ENCODE peak calls at places on chromosomes 1 and 21, in eight cellular contexts. One of them, this sample, is unnamed. For H3K4me1, the result is how much of the 10 kb centered on the place peaks cover.

GRCh38 chr1:156665539-156665938 is 11.7 kb downstream of the NES start:
- DNase-seq in psoas muscle: no peak
- DNase-seq in pancreas: no peak
- DNase-seq in ovary: no peak
- DNase-seq in esophagus squamous epithelium: no peak
- DNase-seq in hepatocyte: no peak
- DNase-seq in upper lobe of left lung: no peak
- DNase-seq in cardiac muscle cell: no peak
- DNase-seq in this sample: no peak

GRCh38 chr1:52191395-52191965 is 49.6 kb downstream of the ZFYVE9 start:
- DNase-seq in cardiac muscle cell: peak
- DNase-seq in ovary: no peak
- DNase-seq in pancreas: no peak
- DNase-seq in upper lobe of left lung: no peak
- DNase-seq in psoas muscle: no peak
- DNase-seq in hepatocyte: no peak
- DNase-seq in esophagus squamous epithelium: no peak
- DNase-seq in this sample: no peak

GRCh38 chr1:224846119-224846907 is 83.2 kb upstream of the DNAH14 start:
- DNase-seq in ovary: no peak
- DNase-seq in esophagus squamous epithelium: no peak
- DNase-seq in hepatocyte: no peak
- DNase-seq in upper lobe of left lung: no peak
- DNase-seq in psoas muscle: peak
- DNase-seq in pancreas: no peak
- DNase-seq in cardiac muscle cell: no peak
- DNase-seq in this sample: no peak

GRCh38 chr21:29860346-29860745 is 79.5 kb downstream of the GRIK1 start:
- DNase-seq in pancreas: no peak
- DNase-seq in ovary: no peak
- DNase-seq in esophagus squamous epithelium: no peak
- DNase-seq in upper lobe of left lung: no peak
- DNase-seq in psoas muscle: no peak
- DNase-seq in cardiac muscle cell: no peak
- DNase-seq in hepatocyte: no peak
- DNase-seq in this sample: no peak

GRCh38 chr1:16724718-16725438 is 15.4 kb upstream of the RNU1-4 start:
- DNase-seq in upper lobe of left lung: peak
- DNase-seq in hepatocyte: peak
- DNase-seq in pancreas: peak
- DNase-seq in ovary: no peak
- DNase-seq in psoas muscle: peak
- DNase-seq in cardiac muscle cell: no peak
- DNase-seq in esophagus squamous epithelium: no peak
- DNase-seq in this sample: no peak

GRCh38 chr1:234862944-234863515 is 253.1 kb upstream of the IRF2BP2 start:
- DNase-seq in psoas muscle: peak
- DNase-seq in hepatocyte: peak
- DNase-seq in upper lobe of left lung: no peak
- DNase-seq in pancreas: peak
- DNase-seq in cardiac muscle cell: peak
- DNase-seq in ovary: peak
- DNase-seq in esophagus squamous epithelium: no peak
- DNase-seq in this sample: no peak

GRCh38 chr1:34695580-34695979 is 59.3 kb upstream of the GJB5 start:
- DNase-seq in ovary: no peak
- DNase-seq in hepatocyte: no peak
- DNase-seq in esophagus squamous epithelium: no peak
- DNase-seq in upper lobe of left lung: no peak
- DNase-seq in psoas muscle: no peak
- DNase-seq in cardiac muscle cell: no peak
- DNase-seq in pancreas: no peak
- DNase-seq in this sample: no peak

GRCh38 chr1:14600405-14601150 is 2.1 kb downstream of the KAZN start:
- DNase-seq in hepatocyte: peak
- DNase-seq in esophagus squamous epithelium: no peak
- DNase-seq in ovary: no peak
- DNase-seq in cardiac muscle cell: no peak
- DNase-seq in pancreas: no peak
- DNase-seq in psoas muscle: no peak
- DNase-seq in upper lobe of left lung: no peak
- DNase-seq in this sample: no peak

GRCh38 chr1:232629250-232630046 is 485 bp downstream of the SIPA1L2 start:
- DNase-seq in esophagus squamous epithelium: no peak
- DNase-seq in psoas muscle: peak
- DNase-seq in ovary: peak
- DNase-seq in upper lobe of left lung: peak
- DNase-seq in hepatocyte: peak
- DNase-seq in cardiac muscle cell: peak
- DNase-seq in pancreas: peak
- DNase-seq in this sample: no peak

GRCh38 chr1:3651939-3652537 is at the start of gene TP73:
- DNase-seq in pancreas: no peak
- DNase-seq in upper lobe of left lung: peak
- DNase-seq in esophagus squamous epithelium: no peak
- DNase-seq in cardiac muscle cell: peak
- DNase-seq in psoas muscle: no peak
- DNase-seq in hepatocyte: peak
- DNase-seq in ovary: peak
- DNase-seq in this sample: no peak

GRCh38 chr1:56389813-56390539 is 189.4 kb downstream of the PLPP3 start:
- DNase-seq in ovary: no peak
- DNase-seq in cardiac muscle cell: peak
- DNase-seq in pancreas: no peak
- DNase-seq in upper lobe of left lung: no peak
- DNase-seq in psoas muscle: no peak
- DNase-seq in esophagus squamous epithelium: no peak
- DNase-seq in hepatocyte: no peak
- DNase-seq in this sample: no peak

GRCh38 chr1:197099444-197099843 is 32.4 kb upstream of the F13B start:
- DNase-seq in cardiac muscle cell: peak
- DNase-seq in esophagus squamous epithelium: no peak
- DNase-seq in ovary: no peak
- DNase-seq in pancreas: no peak
- DNase-seq in upper lobe of left lung: no peak
- DNase-seq in psoas muscle: no peak
- DNase-seq in hepatocyte: no peak
- DNase-seq in this sample: no peak

GRCh38 chr1:172112573-172112972 is 271.3 kb downstream of the DNM3 start:
- DNase-seq in hepatocyte: no peak
- DNase-seq in cardiac muscle cell: no peak
- DNase-seq in esophagus squamous epithelium: no peak
- DNase-seq in upper lobe of left lung: no peak
- DNase-seq in ovary: no peak
- DNase-seq in pancreas: no peak
- DNase-seq in psoas muscle: no peak
- DNase-seq in this sample: no peak

GRCh38 chr1:108041360-108042143 is 76.6 kb upstream of the VAV3 start:
- DNase-seq in cardiac muscle cell: peak
- DNase-seq in upper lobe of left lung: no peak
- DNase-seq in hepatocyte: peak
- DNase-seq in psoas muscle: no peak
- DNase-seq in ovary: no peak
- DNase-seq in pancreas: no peak
- DNase-seq in esophagus squamous epithelium: no peak
- DNase-seq in this sample: no peak

GRCh38 chr1:172969611-172970010 is 81.1 kb downstream of the TNFSF18 start:
- DNase-seq in pancreas: no peak
- DNase-seq in hepatocyte: no peak
- DNase-seq in upper lobe of left lung: no peak
- DNase-seq in esophagus squamous epithelium: no peak
- DNase-seq in ovary: no peak
- DNase-seq in cardiac muscle cell: peak
- DNase-seq in psoas muscle: no peak
- DNase-seq in this sample: no peak

GRCh38 chr1:210907406-210907805 is 226.5 kb downstream of the KCNH1 start:
- DNase-seq in cardiac muscle cell: no peak
- DNase-seq in pancreas: no peak
- DNase-seq in upper lobe of left lung: no peak
- DNase-seq in esophagus squamous epithelium: no peak
- DNase-seq in psoas muscle: no peak
- DNase-seq in hepatocyte: no peak
- DNase-seq in ovary: no peak
- DNase-seq in this sample: no peak

GRCh38 chr1:167997037-167997575 is 60.2 kb upstream of the MPC2 start:
- DNase-seq in hepatocyte: no peak
- DNase-seq in ovary: no peak
- DNase-seq in cardiac muscle cell: no peak
- DNase-seq in psoas muscle: no peak
- DNase-seq in pancreas: no peak
- DNase-seq in upper lobe of left lung: no peak
- DNase-seq in esophagus squamous epithelium: no peak
- DNase-seq in this sample: no peak

GRCh38 chr1:226636847-226637096 is 88.2 kb downstream of the STUM start:
- DNase-seq in cardiac muscle cell: no peak
- DNase-seq in psoas muscle: no peak
- DNase-seq in esophagus squamous epithelium: no peak
- DNase-seq in ovary: no peak
- DNase-seq in upper lobe of left lung: no peak
- DNase-seq in pancreas: no peak
- DNase-seq in hepatocyte: no peak
- DNase-seq in this sample: no peak
- H3K4me1 ChIP-seq in cardiac muscle cell: under half
- H3K4me1 ChIP-seq in psoas muscle: under half
- H3K4me1 ChIP-seq in esophagus squamous epithelium: half or more
- H3K4me1 ChIP-seq in ovary: under half
- H3K4me1 ChIP-seq in upper lobe of left lung: under half
- H3K4me1 ChIP-seq in pancreas: under half
- H3K4me1 ChIP-seq in hepatocyte: under half
- H3K4me1 ChIP-seq in this sample: half or more

DNA sequence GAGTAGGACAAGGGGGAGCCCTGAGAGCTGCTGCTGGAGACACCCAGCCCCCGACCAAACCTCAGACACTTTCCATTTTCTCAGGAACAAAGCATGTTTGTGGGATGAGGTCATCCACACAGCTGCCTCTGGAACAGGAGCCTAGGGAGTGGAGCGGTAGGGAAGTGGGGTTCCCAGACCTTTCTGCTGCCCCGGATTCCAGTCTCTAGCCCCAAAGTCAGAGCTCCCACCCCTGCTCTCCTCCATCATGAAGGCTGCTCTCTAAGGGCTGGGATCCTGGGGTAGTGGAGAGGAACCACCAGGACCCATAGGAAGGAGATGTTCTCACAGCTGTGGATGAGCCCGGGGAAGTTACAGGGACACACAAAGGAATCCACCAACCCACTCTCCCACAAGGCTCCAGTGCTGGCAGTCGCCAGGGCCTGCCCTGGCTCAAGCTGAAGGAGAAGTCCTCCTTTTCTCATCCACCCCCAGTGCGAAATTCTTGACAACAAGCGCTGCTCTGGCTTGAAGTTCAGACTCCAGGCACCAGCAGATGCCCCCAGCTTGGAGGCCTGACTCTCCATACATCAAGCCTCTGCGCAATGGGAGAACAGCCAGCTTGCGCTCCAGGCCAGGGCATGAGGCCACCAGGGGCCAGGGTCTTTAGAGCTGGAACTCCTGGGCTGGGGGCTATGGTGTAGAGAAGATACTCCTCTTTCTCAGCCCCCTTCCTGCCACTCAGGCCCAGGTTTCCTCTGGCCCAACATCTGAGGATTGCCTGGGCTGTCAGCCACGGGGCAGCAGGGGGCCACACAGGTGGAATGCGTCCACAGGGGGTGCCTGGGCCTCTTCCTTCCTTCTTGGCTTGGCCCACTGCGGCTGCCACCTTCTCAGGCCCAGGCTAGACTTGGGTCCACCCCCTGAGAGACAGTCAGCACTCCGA is 4.5 kb downstream of the FHL3 start:
- DNase-seq in hepatocyte: peak
- DNase-seq in cardiac muscle cell: peak
- DNase-seq in psoas muscle: peak
- DNase-seq in esophagus squamous epithelium: no peak
- DNase-seq in ovary: peak
- DNase-seq in upper lobe of left lung: no peak
- DNase-seq in pancreas: no peak
- DNase-seq in this sample: no peak
- H3K4me3 ChIP-seq in hepatocyte: no peak
- H3K4me3 ChIP-seq in cardiac muscle cell: no peak
- H3K4me3 ChIP-seq in psoas muscle: peak
- H3K4me3 ChIP-seq in esophagus squamous epithelium: no peak
- H3K4me3 ChIP-seq in ovary: no peak
- H3K4me3 ChIP-seq in upper lobe of left lung: peak
- H3K4me3 ChIP-seq in pancreas: no peak
- H3K4me3 ChIP-seq in this sample: no peak

GRCh38 chr21:43811262-43812105 is 22.1 kb downstream of the RRP1 start:
- DNase-seq in hepatocyte: no peak
- DNase-seq in cardiac muscle cell: no peak
- DNase-seq in ovary: no peak
- DNase-seq in esophagus squamous epithelium: no peak
- DNase-seq in upper lobe of left lung: peak
- DNase-seq in pancreas: no peak
- DNase-seq in psoas muscle: no peak
- DNase-seq in this sample: no peak

GRCh38 chr21:43814215-43815106 is 25.1 kb downstream of the RRP1 start:
- DNase-seq in ovary: no peak
- DNase-seq in esophagus squamous epithelium: no peak
- DNase-seq in pancreas: no peak
- DNase-seq in psoas muscle: peak
- DNase-seq in cardiac muscle cell: peak
- DNase-seq in hepatocyte: no peak
- DNase-seq in upper lobe of left lung: peak
- DNase-seq in this sample: no peak

GRCh38 chr21:43812957-43813730 is 23.8 kb downstream of the RRP1 start:
- DNase-seq in esophagus squamous epithelium: no peak
- DNase-seq in pancreas: no peak
- DNase-seq in ovary: no peak
- DNase-seq in hepatocyte: no peak
- DNase-seq in upper lobe of left lung: peak
- DNase-seq in psoas muscle: no peak
- DNase-seq in cardiac muscle cell: no peak
- DNase-seq in this sample: no peak

GRCh38 chr21:43810505-43811261 is 21.3 kb downstream of the RRP1 start:
- DNase-seq in psoas muscle: peak
- DNase-seq in esophagus squamous epithelium: no peak
- DNase-seq in upper lobe of left lung: peak
- DNase-seq in pancreas: peak
- DNase-seq in hepatocyte: peak
- DNase-seq in cardiac muscle cell: peak
- DNase-seq in ovary: peak
- DNase-seq in this sample: peak

GRCh38 chr21:43812139-43812821 is 22.9 kb downstream of the RRP1 start:
- DNase-seq in ovary: no peak
- DNase-seq in hepatocyte: no peak
- DNase-seq in cardiac muscle cell: no peak
- DNase-seq in upper lobe of left lung: peak
- DNase-seq in psoas muscle: peak
- DNase-seq in pancreas: no peak
- DNase-seq in esophagus squamous epithelium: no peak
- DNase-seq in this sample: no peak
- H3K4me1 ChIP-seq in ovary: under half
- H3K4me1 ChIP-seq in hepatocyte: under half
- H3K4me1 ChIP-seq in cardiac muscle cell: under half
- H3K4me1 ChIP-seq in upper lobe of left lung: under half
- H3K4me1 ChIP-seq in psoas muscle: under half
- H3K4me1 ChIP-seq in pancreas: under half
- H3K4me1 ChIP-seq in esophagus squamous epithelium: half or more
- H3K4me1 ChIP-seq in this sample: under half

DNA sequence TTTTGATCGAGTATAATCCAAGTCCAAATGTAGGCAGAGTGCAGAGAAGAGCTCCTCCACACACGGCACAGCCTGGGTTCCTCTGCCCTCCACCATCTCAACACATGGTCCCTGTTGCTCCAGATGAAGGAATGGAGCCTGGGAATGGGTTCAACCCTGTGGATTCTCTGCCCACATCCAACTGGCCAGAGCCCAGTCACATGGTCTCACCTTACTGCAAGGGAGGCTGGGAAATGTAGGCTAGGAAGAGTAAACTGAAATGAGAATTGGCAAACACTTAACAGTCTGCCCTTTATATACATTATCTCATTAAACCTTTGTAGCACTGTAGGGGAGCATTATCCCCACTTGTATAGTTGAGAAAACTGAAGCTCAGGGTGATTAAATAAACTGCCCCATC is 60.1 kb upstream of the RAB4A start:
- DNase-seq in psoas muscle: no peak
- DNase-seq in esophagus squamous epithelium: no peak
- DNase-seq in upper lobe of left lung: no peak
- DNase-seq in cardiac muscle cell: peak
- DNase-seq in pancreas: no peak
- DNase-seq in hepatocyte: no peak
- DNase-seq in ovary: no peak
- DNase-seq in this sample: no peak
- H3K4me3 ChIP-seq in psoas muscle: no peak
- H3K4me3 ChIP-seq in esophagus squamous epithelium: no peak
- H3K4me3 ChIP-seq in upper lobe of left lung: no peak
- H3K4me3 ChIP-seq in cardiac muscle cell: no peak
- H3K4me3 ChIP-seq in pancreas: no peak
- H3K4me3 ChIP-seq in hepatocyte: no peak
- H3K4me3 ChIP-seq in ovary: no peak
- H3K4me3 ChIP-seq in this sample: no peak